ENCODE peak calls at places on chromosomes 12 and 14, in eight cellular contexts. K is right atrium auricular region, F is cardiac fibroblast, W is AG09309, E is PC-3, N is WTC11, Y is type B pancreatic cell, S is dorsolateral prefrontal cortex. U is an unnamed sample.

GRCh38 chr14:98136019-98136418 is 1136.0 kb downstream of the BCL11B start:
- DNase-seq in K (no peak), F (no peak), W (no peak), E (no peak), N (no peak), Y (no peak), S (no peak), U (no peak)

GRCh38 chr12:44287545-44287944 is 451.7 kb downstream of the TMEM117 start:
- DNase-seq in K (no peak), F (peak; percentile 35), W (peak; percentile 20), E (no peak), N (no peak), Y (no peak), S (no peak), U (no peak)

GRCh38 chr12:108373111-108373510 is 34.0 kb upstream of the CMKLR1 start:
- DNase-seq in K (no peak), F (no peak), W (no peak), E (peak; percentile 19), N (peak; percentile 54), Y (no peak), S (no peak), U (no peak)

GRCh38 chr12:115051378-115051777 is 367.4 kb upstream of the TBX3 start:
- DNase-seq in K (no peak), F (no peak), W (no peak), E (no peak), N (no peak), Y (no peak), S (no peak), U (no peak)

GRCh38 chr14:102568115-102568614 is 24.3 kb upstream of the RCOR1 start:
- DNase-seq in K (no peak), F (no peak), W (no peak), E (peak; percentile 78), N (peak; percentile 66), Y (no peak), S (no peak), U (no peak)

GRCh38 chr14:64708148-64709004 is 4.2 kb downstream of the PLEKHG3 start:
- DNase-seq in K (no peak), F (peak; percentile 49), W (no peak), E (peak; percentile 80), N (peak; percentile 94), Y (no peak), S (no peak), U (no peak)

GRCh38 chr14:77302926-77303325 is 17.8 kb downstream of the POMT2 start:
- DNase-seq in K (no peak), F (peak; percentile 79), W (no peak), E (peak; percentile 97), N (no peak), Y (no peak), S (no peak), U (no peak)

GRCh38 chr14:89365071-89365801 is 51.8 kb downstream of the FOXN3 start:
- DNase-seq in K (peak; percentile 62), F (peak; percentile 57), W (no peak), E (no peak), N (no peak), Y (no peak), S (no peak), U (no peak)

GRCh38 chr14:38944691-38945090 is 158.3 kb downstream of the SEC23A start:
- DNase-seq in K (no peak), F (no peak), W (no peak), E (no peak), N (no peak), Y (no peak), S (no peak), U (no peak)

GRCh38 chr12:102096855-102097254 is 23.1 kb downstream of the NUP37 start:
- DNase-seq in K (no peak), F (no peak), W (no peak), E (no peak), N (no peak), Y (no peak), S (no peak), U (no peak)

GRCh38 chr12:102093319-102093718 is 26.6 kb downstream of the NUP37 start:
- DNase-seq in K (no peak), F (peak; percentile 45), W (no peak), E (no peak), N (no peak), Y (no peak), S (no peak), U (no peak)

DNA sequence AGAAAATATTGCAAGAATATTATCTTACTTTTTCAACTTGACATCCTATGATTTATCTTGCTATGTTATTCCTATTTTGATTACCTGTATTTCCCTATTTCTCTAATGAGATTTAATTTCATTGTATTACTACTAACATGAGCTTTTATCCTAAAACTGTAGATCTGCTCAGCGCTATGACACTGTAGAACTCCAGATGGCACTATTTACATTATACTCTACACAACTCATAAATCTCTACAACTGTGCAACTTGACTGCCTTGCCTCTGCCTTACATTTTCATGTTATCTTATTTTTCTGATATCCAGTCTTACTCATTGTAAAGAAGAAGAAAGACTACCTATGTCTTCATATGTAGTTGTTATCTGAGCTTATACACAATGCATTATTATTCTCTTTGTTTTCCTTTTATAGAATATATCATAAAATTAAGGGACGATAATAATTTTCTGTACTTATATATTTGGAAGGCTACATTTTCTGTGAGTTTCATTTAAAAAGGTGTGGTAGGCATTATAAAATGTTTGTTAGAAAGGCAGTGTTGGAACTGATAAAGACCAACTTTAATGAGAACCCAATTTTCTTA is 24.1 kb downstream of the NUP37 start:
- DNase-seq in K (no peak), F (peak; percentile 49), W (no peak), E (peak; percentile 51), N (no peak), Y (no peak), S (no peak), U (no peak)
- TF ChIP-seq CTCF in K (no peak), F (peak; percentile 41), W (peak; percentile 47), E (peak; percentile 76), N (no peak), Y (peak; percentile 73), S (peak; percentile 53), U (peak; percentile 71)

GRCh38 chr12:76762556-76762955 is 1.4 kb upstream of the ZDHHC17 start:
- DNase-seq in K (no peak), F (peak; percentile 8), W (no peak), E (no peak), N (no peak), Y (no peak), S (no peak), U (no peak)

GRCh38 chr12:76755829-76756379 is 8.0 kb upstream of the ZDHHC17 start:
- DNase-seq in K (no peak), F (peak; percentile 35), W (no peak), E (no peak), N (no peak), Y (no peak), S (no peak), U (no peak)

GRCh38 chr12:76757694-76758093 is 6.2 kb upstream of the ZDHHC17 start:
- DNase-seq in K (no peak), F (peak; percentile 59), W (no peak), E (no peak), N (no peak), Y (no peak), S (no peak), U (no peak)
- TF ChIP-seq CTCF in K (no peak), F (no peak), W (no peak), E (no peak), N (no peak), Y (no peak), S (no peak), U (no peak)

DNA sequence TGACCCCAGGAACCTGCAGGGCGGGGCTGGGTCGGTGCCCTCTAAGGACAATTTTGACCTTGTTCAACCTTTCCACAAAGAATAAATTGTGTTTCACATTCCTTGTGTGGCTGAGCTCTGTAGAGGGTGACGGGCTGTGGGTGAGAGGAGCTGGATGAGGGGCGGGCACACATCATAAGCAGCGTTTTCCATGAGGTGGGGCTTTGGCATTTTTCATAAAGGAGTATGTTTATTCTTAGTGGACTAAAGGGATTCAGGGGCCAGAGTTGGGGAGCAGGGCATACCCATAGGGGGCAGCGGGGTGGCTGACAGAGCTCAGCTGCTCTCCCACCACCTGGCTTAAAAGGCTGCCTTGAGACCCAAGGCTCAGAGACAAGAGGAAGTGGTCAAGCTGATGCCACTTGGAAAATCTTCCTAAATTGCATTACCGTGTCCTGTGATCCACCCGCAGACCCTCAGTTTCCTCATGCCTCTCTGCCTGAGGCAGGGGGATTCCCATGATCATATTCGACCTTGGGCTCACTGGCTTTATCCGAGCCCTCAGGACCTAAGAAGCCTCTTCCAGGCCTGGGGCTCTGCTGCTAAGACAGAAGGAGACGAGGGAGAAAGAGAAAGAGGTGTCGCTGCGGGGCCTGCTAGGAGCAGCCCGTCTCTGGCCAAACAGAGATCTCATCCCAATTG is 11.4 kb downstream of the MMP14 start:
- DNase-seq in K (no peak), F (peak; percentile 71), W (no peak), E (no peak), N (no peak), Y (no peak), S (no peak), U (no peak)
- TF ChIP-seq CTCF in K (no peak), F (peak; percentile 14), W (peak; percentile 3), E (no peak), N (no peak), Y (no peak), S (no peak), U (no peak)

DNA sequence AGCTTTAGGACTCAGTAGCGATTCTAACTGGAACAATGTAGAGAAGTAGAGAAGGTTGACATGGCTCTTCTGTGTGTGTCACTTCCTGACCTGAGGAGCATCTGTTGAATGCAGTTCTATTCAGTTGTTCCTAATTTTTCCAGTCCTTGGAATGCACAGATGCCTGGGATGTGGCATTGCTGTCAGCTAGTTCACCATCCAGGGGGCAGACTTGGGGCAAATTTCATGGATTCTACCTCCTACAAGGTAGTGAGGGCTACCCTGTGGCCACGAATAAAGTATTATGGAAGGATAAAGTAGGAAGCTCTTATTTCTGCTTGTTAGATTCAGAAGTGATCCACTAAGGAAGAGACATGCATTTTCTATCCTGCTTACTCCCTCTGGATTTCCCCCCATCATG is 74.4 kb upstream of the GPATCH2L start:
- DNase-seq in K (no peak), F (peak; percentile 7), W (no peak), E (no peak), N (no peak), Y (no peak), S (no peak), U (no peak)
- TF ChIP-seq CTCF in K (no peak), F (no peak), W (no peak), E (no peak), N (no peak), Y (no peak), S (no peak), U (no peak)

DNA sequence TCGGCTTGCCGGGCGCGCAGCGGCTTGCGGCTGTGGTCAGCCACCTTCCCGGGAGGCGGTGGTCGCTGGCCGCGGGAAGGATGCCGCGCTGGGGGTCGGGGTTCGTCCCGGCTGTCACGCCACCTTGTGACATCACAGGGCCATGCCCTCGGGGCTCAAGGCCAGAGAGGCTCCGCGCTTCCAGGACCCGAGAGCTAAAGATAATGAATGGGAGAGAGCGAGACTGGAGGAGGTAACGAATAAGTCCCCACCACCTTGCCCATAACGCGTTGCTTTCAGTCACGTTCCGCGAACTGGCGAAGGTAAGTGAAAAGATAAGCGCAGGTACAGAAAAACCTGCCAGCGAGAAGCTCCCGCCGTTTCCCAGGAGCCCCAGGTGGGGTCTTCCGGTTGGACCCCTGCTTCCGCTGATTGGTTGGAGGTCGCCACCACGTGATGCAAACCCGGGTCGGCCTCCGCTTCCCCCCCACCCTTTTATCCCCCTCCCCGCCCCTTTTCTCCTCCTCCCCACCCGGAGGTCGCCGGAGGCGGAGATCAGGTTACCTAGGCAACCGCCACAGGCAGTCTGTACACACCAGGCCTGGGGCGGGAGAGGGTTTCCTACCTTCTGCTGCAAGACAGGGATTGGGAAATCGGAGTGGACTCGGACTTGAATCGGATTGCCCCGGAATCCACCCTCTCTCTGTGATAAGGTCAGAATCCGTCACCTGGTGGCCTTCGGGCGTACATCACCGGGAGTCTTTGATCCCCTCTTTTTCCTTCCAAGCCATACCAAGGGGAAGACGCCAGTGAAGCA is at the start of gene LRRC9:
- DNase-seq in K (no peak), F (peak; percentile 2), W (no peak), E (no peak), N (peak; percentile 96), Y (peak; percentile 85), S (no peak), U (peak; percentile 73)
- TF ChIP-seq CTCF in K (no peak), F (no peak), W (no peak), E (no peak), N (no peak), Y (peak; percentile 39), S (no peak), U (no peak)